ENCODE peak calls at places on chromosomes 12 and 14, in four cellular contexts. G, N, U and J are unnamed samples.

GRCh38 chr12:124560519-124560918 is 6.9 kb downstream of the NCOR2 start:
- DNase-seq in G (no peak), U (no peak), N (no peak), J (no peak)

GRCh38 chr14:75277796-75278421 is 719 bp upstream of the FOS start:
- DNase-seq in U (no peak), G (no peak), N (no peak), J (no peak)

GRCh38 chr12:131093971-131094830 is 140.5 kb downstream of the ADGRD1 start:
- DNase-seq in U (no peak), G (no peak), N (no peak), J (no peak)

GRCh38 chr12:104671407-104672095 is 214.8 kb downstream of the CHST11 start:
- DNase-seq in G (peak), U (peak), N (peak), J (peak)

GRCh38 chr12:92570056-92570753 is 132.6 kb upstream of the PLEKHG7 start:
- DNase-seq in U (peak), N (peak), G (no peak), J (peak)

GRCh38 chr12:2339022-2339431 is 286.2 kb downstream of the CACNA1C start:
- DNase-seq in N (no peak), U (no peak), G (no peak), J (no peak)

GRCh38 chr14:104592785-104593184 is 11.8 kb downstream of the TMEM179 start:
- DNase-seq in N (no peak), G (no peak), U (no peak), J (peak)

GRCh38 chr12:115412821-115413220 is 728.8 kb upstream of the TBX3 start:
- DNase-seq in U (no peak), G (no peak), N (no peak), J (no peak)

GRCh38 chr12:94754653-94755052 is 104.3 kb upstream of the TMCC3 start:
- DNase-seq in G (no peak), N (no peak), U (no peak), J (no peak)

GRCh38 chr14:103698380-103699260 is 16.6 kb downstream of the XRCC3 start:
- DNase-seq in N (peak), U (no peak), G (no peak), J (no peak)

GRCh38 chr14:68677476-68677875 is 115.4 kb downstream of the ZFP36L1 start:
- DNase-seq in N (no peak), U (no peak), G (no peak), J (no peak)

GRCh38 chr14:31880935-31881334 is 196.2 kb upstream of the ARHGAP5 start:
- DNase-seq in U (peak), N (no peak), G (no peak), J (no peak)

GRCh38 chr12:89494411-89495231 is 30.0 kb downstream of the GALNT4 start:
- DNase-seq in G (no peak), U (no peak), N (no peak), J (no peak)

GRCh38 chr14:58479975-58480374 is 52.5 kb downstream of the KIAA0586 start:
- DNase-seq in U (no peak), G (no peak), N (peak), J (no peak)

GRCh38 chr14:37594916-37595808 is at the start of the genes FOXA1 and TTC6:
- DNase-seq in U (peak), N (no peak), G (no peak), J (peak)

GRCh38 chr14:100221419-100222218 is 17.3 kb upstream of the YY1 start:
- DNase-seq in G (peak), U (no peak), N (peak), J (no peak)

GRCh38 chr12:104006929-104007328 is 41.3 kb downstream of the TDG start:
- DNase-seq in G (no peak), N (no peak), U (peak), J (no peak)

GRCh38 chr14:32102152-32102787 is 25.2 kb downstream of the ARHGAP5 start:
- DNase-seq in G (no peak), U (no peak), N (no peak), J (no peak)

GRCh38 chr12:118611295-118611694 is 234.9 kb downstream of the SUDS3 start:
- DNase-seq in N (no peak), U (no peak), G (no peak), J (peak)

GRCh38 chr12:57611116-57611809 is at the start of gene ARHGEF25:
- DNase-seq in G (no peak), U (peak), N (no peak), J (peak)

GRCh38 chr12:56029666-56030293 is 8.9 kb downstream of the IKZF4 start:
- DNase-seq in N (peak), G (peak), U (peak), J (peak)

GRCh38 chr12:71691504-71692129 is 5.7 kb downstream of the TMEM19 start:
- DNase-seq in U (no peak), N (no peak), G (no peak), J (no peak)

GRCh38 chr14:56145181-56145580 is 27.0 kb downstream of the PELI2 start:
- DNase-seq in G (no peak), U (no peak), N (no peak), J (no peak)

GRCh38 chr12:57031228-57031670 is 14.9 kb upstream of the TAC3 start:
- DNase-seq in U (no peak), G (no peak), N (no peak), J (no peak)

GRCh38 chr14:76940057-76940456 is 88.5 kb downstream of the IRF2BPL start:
- DNase-seq in N (no peak), G (no peak), U (no peak), J (no peak)

GRCh38 chr12:31629756-31630732 is 29.4 kb upstream of the ETFBKMT start:
- DNase-seq in G (no peak), U (no peak), N (no peak), J (no peak)

GRCh38 chr12:116273813-116274551 is 3.5 kb downstream of the MED13L start:
- DNase-seq in N (no peak), G (no peak), U (no peak), J (no peak)

GRCh38 chr14:105065280-105066228 is at the start of gene GPR132:
- DNase-seq in U (no peak), N (peak), G (peak), J (no peak)

GRCh38 chr14:33555710-33556350 is 395.0 kb downstream of the EGLN3 start:
- DNase-seq in U (no peak), N (no peak), G (no peak), J (no peak)

GRCh38 chr14:28599191-28599590 is 167.4 kb upstream of the FOXG1 start:
- DNase-seq in U (no peak), G (no peak), N (no peak), J (no peak)

GRCh38 chr14:35438910-35439713 is 34.6 kb upstream of the NFKBIA start:
- DNase-seq in G (no peak), U (no peak), N (peak), J (peak)

GRCh38 chr12:480831-481230 is 21.1 kb downstream of the B4GALNT3 start:
- DNase-seq in U (no peak), G (no peak), N (no peak), J (no peak)

GRCh38 chr12:46131729-46132128 is 137.1 kb downstream of the SLC38A1 start:
- DNase-seq in G (no peak), N (no peak), U (no peak), J (no peak)

GRCh38 chr12:52370906-52371608 is 3.8 kb upstream of the KRT85 start:
- DNase-seq in U (no peak), N (no peak), G (no peak), J (no peak)

GRCh38 chr12:89138048-89138852 is 214.1 kb downstream of the DUSP6 start:
- DNase-seq in N (no peak), G (no peak), U (no peak), J (no peak)

GRCh38 chr12:46744256-46744655 is 81.5 kb downstream of the SLC38A4 start:
- DNase-seq in U (no peak), G (no peak), N (no peak), J (no peak)

GRCh38 chr14:91573894-91574837 is 64.1 kb upstream of the PPP4R3A start:
- DNase-seq in U (peak), G (peak), N (peak), J (peak)